ENCODE peak calls at places on chromosomes 6 and 20, in four cellular contexts. F is amniotic stem cell, E is MM.1S, O is T-helper 2 cell. Q is an unnamed sample.

GRCh38 chr20:32387262-32387661 is 29.1 kb downstream of the ASXL1 start:
- DNase-seq in O (peak), F (no peak), E (no peak), Q (peak)

GRCh38 chr20:11173936-11174335 is 500.1 kb upstream of the JAG1 start:
- DNase-seq in O (no peak), E (no peak), F (no peak), Q (no peak)

GRCh38 chr20:47487175-47487917 is 14.3 kb upstream of the NCOA3 start:
- DNase-seq in F (no peak), E (peak), O (no peak), Q (peak)

GRCh38 chr20:46558511-46558959 is 8.1 kb upstream of the OCSTAMP start:
- DNase-seq in F (peak), O (no peak), E (no peak), Q (no peak)

GRCh38 chr20:57964011-57964862 is 254.4 kb upstream of the PMEPA1 start:
- DNase-seq in E (no peak), F (no peak), O (no peak), Q (no peak)

GRCh38 chr6:138601128-138601527 is 101.8 kb upstream of the NHSL1 start:
- DNase-seq in F (no peak), E (no peak), O (no peak), Q (no peak)

GRCh38 chr6:15166121-15166520 is 79.7 kb upstream of the JARID2 start:
- DNase-seq in O (no peak), E (no peak), F (no peak), Q (no peak)

GRCh38 chr20:32158943-32159660 is 48.4 kb downstream of the PLAGL2 start:
- DNase-seq in O (no peak), E (no peak), F (no peak), Q (no peak)

GRCh38 chr20:34578040-34578439 is 19.5 kb downstream of the MAP1LC3A start:
- DNase-seq in E (no peak), F (no peak), O (no peak), Q (no peak)

Q was measured in stimulated activated CD4-positive, alpha-beta T cell treated with anti-CD3 and anti-CD28 coated beads, Interleukin-4, amount 100 ng/mL, for 4 hours.